ENCODE peak calls at places on chromosomes 6 and 20, in eight cellular contexts. Q is GM06990, X is brain microvascular endothelial cell, Z is fibroblast of mammary gland, D is adrenal gland, I is kidney, G is astrocyte of the spinal cord, B is SK-N-SH. H is an unnamed sample.

GRCh38 chr20:31392836-31393235 is 2.4 kb upstream of the DEFB119 start:
- DNase-seq in Q (no peak), X (no peak), Z (no peak), D (no peak), I (no peak), G (no peak), B (no peak), H (no peak)

GRCh38 chr20:16191496-16191895 is 381.8 kb downstream of the KIF16B start:
- DNase-seq in Q (no peak), X (no peak), Z (no peak), D (no peak), I (no peak), G (no peak), B (no peak), H (no peak)

GRCh38 chr6:89984926-89985743 is 90.9 kb downstream of the GJA10 start:
- DNase-seq in Q (no peak), X (peak; percentile 76), Z (peak; percentile 82), D (peak; percentile 56), I (peak; percentile 81), G (peak; percentile 73), B (peak; percentile 83), H (peak; percentile 47)

GRCh38 chr6:119627908-119628669 is 278.5 kb upstream of the MAN1A1 start:
- DNase-seq in Q (no peak), X (no peak), Z (peak; percentile 75), D (no peak), I (no peak), G (peak; percentile 50), B (no peak), H (peak; percentile 19)

GRCh38 chr6:107666084-107666981 is 157.8 kb downstream of the SCML4 start:
- DNase-seq in Q (no peak), X (peak; percentile 72), Z (peak; percentile 61), D (no peak), I (no peak), G (peak; percentile 64), B (no peak), H (no peak)

GRCh38 chr20:33909331-33909921 is 84.3 kb upstream of the RALY start:
- DNase-seq in Q (no peak), X (peak; percentile 91), Z (peak; percentile 57), D (no peak), I (no peak), G (peak; percentile 85), B (no peak), H (peak; percentile 72)

GRCh38 chr20:43961541-43962471 is 47.2 kb downstream of the TOX2 start:
- DNase-seq in Q (no peak), X (no peak), Z (no peak), D (no peak), I (no peak), G (no peak), B (peak; percentile 81), H (no peak)

GRCh38 chr6:32689531-32690505 is 23.4 kb upstream of the HLA-DQB1 start:
- DNase-seq in Q (peak; percentile 59), X (peak; percentile 15), Z (peak; percentile 10), D (no peak), I (no peak), G (no peak), B (no peak), H (peak; percentile 11)

GRCh38 chr6:151391471-151392428 is at the start of gene ZBTB2:
- DNase-seq in Q (peak; percentile 76), X (peak; percentile 67), Z (peak; percentile 84), D (peak; percentile 74), I (peak; percentile 92), G (peak; percentile 80), B (peak; percentile 84), H (peak; percentile 87)

GRCh38 chr6:27148404-27148795 is 99.1 kb upstream of the PRSS16 start:
- DNase-seq in Q (no peak), X (no peak), Z (no peak), D (no peak), I (no peak), G (no peak), B (no peak), H (no peak)

GRCh38 chr6:70080443-70081062 is 214.2 kb downstream of the COL19A1 start:
- DNase-seq in Q (no peak), X (no peak), Z (no peak), D (no peak), I (no peak), G (no peak), B (no peak), H (no peak)

GRCh38 chr20:35901678-35902544 is 52.4 kb downstream of the SCAND1 start:
- DNase-seq in Q (no peak), X (peak; percentile 91), Z (peak; percentile 95), D (peak; percentile 37), I (no peak), G (peak; percentile 88), B (no peak), H (peak; percentile 88)

GRCh38 chr20:36374995-36375394 is 68.9 kb downstream of the DLGAP4 start:
- DNase-seq in Q (no peak), X (no peak), Z (no peak), D (no peak), I (no peak), G (no peak), B (no peak), H (no peak)

GRCh38 chr20:32539817-32540675 is 45.1 kb downstream of the NOL4L start:
- DNase-seq in Q (peak; percentile 40), X (no peak), Z (no peak), D (no peak), I (no peak), G (no peak), B (peak; percentile 49), H (no peak)

GRCh38 chr6:48061630-48062029 is 49.4 kb downstream of the PTCHD4 start:
- DNase-seq in Q (no peak), X (no peak), Z (peak; percentile 71), D (no peak), I (no peak), G (peak; percentile 53), B (no peak), H (no peak)

GRCh38 chr20:53957421-53958172 is 112.8 kb downstream of the BCAS1 start:
- DNase-seq in Q (no peak), X (no peak), Z (peak; percentile 96), D (no peak), I (no peak), G (peak; percentile 22), B (no peak), H (peak; percentile 11)

GRCh38 chr20:44207066-44207723 is 3.4 kb downstream of the OSER1 start:
- DNase-seq in Q (no peak), X (no peak), Z (no peak), D (no peak), I (no peak), G (no peak), B (no peak), H (no peak)

GRCh38 chr6:53615633-53616449 is 49.7 kb downstream of the KLHL31 start:
- DNase-seq in Q (no peak), X (no peak), Z (peak; percentile 86), D (peak; percentile 20), I (no peak), G (peak; percentile 76), B (no peak), H (peak; percentile 62)

GRCh38 chr20:43840382-43841070 is 74.1 kb upstream of the TOX2 start:
- DNase-seq in Q (peak; percentile 61), X (no peak), Z (peak; percentile 40), D (no peak), I (no peak), G (no peak), B (peak; percentile 71), H (peak; percentile 38)

GRCh38 chr20:62768234-62768814 is 27.9 kb upstream of the MRGBP start:
- DNase-seq in Q (no peak), X (no peak), Z (no peak), D (no peak), I (peak; percentile 72), G (no peak), B (no peak), H (no peak)
- H3K4me3 ChIP-seq in Q (no peak overlapping the region), X (no peak overlapping the region), Z (no peak overlapping the region), D (no peak overlapping the region), I (no peak overlapping the region), G (no peak overlapping the region), B (no peak overlapping the region), H (no peak overlapping the region)

GRCh38 chr6:6392214-6393068 is 72.0 kb upstream of the F13A1 start:
- DNase-seq in Q (peak; percentile 76), X (no peak), Z (no peak), D (no peak), I (no peak), G (no peak), B (no peak), H (no peak)

GRCh38 chr6:6386010-6386409 is 65.5 kb upstream of the F13A1 start:
- DNase-seq in Q (no peak), X (no peak), Z (no peak), D (no peak), I (no peak), G (peak; percentile 13), B (no peak), H (no peak)

GRCh38 chr6:6393069-6393529 is 72.6 kb upstream of the F13A1 start:
- DNase-seq in Q (peak; percentile 35), X (no peak), Z (no peak), D (no peak), I (no peak), G (no peak), B (no peak), H (no peak)

GRCh38 chr6:6395581-6396197 is 75.2 kb upstream of the F13A1 start:
- DNase-seq in Q (no peak), X (no peak), Z (no peak), D (no peak), I (no peak), G (no peak), B (no peak), H (no peak)

GRCh38 chr6:6390849-6391602 is 70.6 kb upstream of the F13A1 start:
- DNase-seq in Q (peak; percentile 68), X (no peak), Z (no peak), D (no peak), I (no peak), G (no peak), B (no peak), H (no peak)
- H3K4me3 ChIP-seq in Q (peak overlapping the region; percentile 35), X (no peak overlapping the region), Z (no peak overlapping the region), D (no peak overlapping the region), I (no peak overlapping the region), G (no peak overlapping the region), B (no peak overlapping the region), H (no peak overlapping the region)

GRCh38 chr6:130787726-130788500 is 39.3 kb upstream of the SMLR1 start:
- DNase-seq in Q (no peak), X (no peak), Z (no peak), D (no peak), I (no peak), G (no peak), B (no peak), H (no peak)
- H3K4me3 ChIP-seq in Q (no peak overlapping the region), X (no peak overlapping the region), Z (no peak overlapping the region), D (no peak overlapping the region), I (no peak overlapping the region), G (no peak overlapping the region), B (no peak overlapping the region), H (no peak overlapping the region)

DNA sequence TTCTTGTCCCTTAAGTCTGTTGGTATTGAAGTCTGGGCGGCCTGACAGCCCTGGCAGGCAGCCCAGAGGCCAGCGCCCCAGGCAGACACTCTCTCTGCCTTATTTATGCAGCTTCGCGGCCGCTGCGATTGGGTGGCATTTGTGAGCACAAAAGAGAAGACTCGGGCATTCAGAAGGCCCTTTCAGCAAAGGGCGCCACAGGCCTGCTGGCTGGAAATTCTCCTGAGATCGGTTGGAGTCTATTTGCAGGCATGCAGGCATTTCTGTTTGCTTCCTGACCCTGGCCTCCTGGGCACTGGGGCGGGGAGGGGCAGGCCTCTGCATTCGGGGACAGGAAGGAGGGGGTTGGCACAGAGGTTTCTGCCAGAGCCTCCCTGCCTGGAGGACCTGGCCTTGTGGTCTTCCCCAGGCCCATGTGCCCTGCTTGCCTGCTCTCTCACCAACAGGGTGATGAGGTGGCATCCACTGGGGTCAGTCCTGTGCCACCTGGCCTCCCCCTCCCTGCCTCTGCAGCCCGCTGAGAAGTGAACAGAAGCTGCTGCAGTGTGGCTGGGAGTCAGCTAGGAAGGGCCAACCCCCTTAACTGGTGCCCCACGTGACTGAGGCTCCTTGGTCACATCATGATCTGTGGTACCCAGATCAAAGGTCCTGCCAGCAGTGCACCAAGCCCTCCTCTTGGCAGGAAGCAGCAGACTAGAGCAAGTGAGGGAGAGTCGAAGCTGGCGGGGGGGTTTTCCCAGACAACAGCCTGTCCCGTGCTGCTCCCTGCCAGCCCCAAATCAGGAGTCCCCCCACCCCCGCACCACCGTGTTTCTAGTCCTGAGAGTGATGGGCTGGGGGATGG is 16.6 kb upstream of the CCDC167 start:
- DNase-seq in Q (peak; percentile 64), X (no peak), Z (no peak), D (peak; percentile 78), I (peak; percentile 85), G (peak; percentile 21), B (peak; percentile 79), H (no peak)
- H3K4me3 ChIP-seq in Q (peak overlapping the region; percentile 44), X (no peak overlapping the region), Z (no peak overlapping the region), D (no peak overlapping the region), I (no peak overlapping the region), G (no peak overlapping the region), B (no peak overlapping the region), H (no peak overlapping the region)

H was measured in fibroblast of villous mesenchyme.